ENCODE peak calls at places on chromosome 20, in five cellular contexts. A is breast epithelium, J is HFFc6, T is spleen, R is tibial nerve. G is an unnamed sample.

GRCh38 chr20:33130553-33130952 is 37.4 kb upstream of the BPIFA2 start:
- DNase-seq in A (no peak), R (no peak), J (peak), T (no peak), G (no peak)

GRCh38 chr20:60297649-60298048 is 339.4 kb downstream of the CDH26 start:
- DNase-seq in T (no peak), A (no peak), J (no peak), R (no peak), G (no peak)

GRCh38 chr20:25309395-25310267 is 61.7 kb downstream of the PYGB start:
- DNase-seq in A (no peak), T (peak), R (peak), J (peak), G (no peak)

GRCh38 chr20:14879020-14879697 is 541.7 kb upstream of the FLRT3 start:
- DNase-seq in A (no peak), R (no peak), J (no peak), T (no peak), G (no peak)

GRCh38 chr20:34689486-34689885 is 12.6 kb upstream of the PIGU start:
- DNase-seq in R (no peak), J (no peak), A (no peak), T (no peak), G (no peak)

GRCh38 chr20:62588458-62589149 is 53.7 kb upstream of the SLCO4A1 start:
- DNase-seq in J (peak), R (no peak), A (no peak), T (no peak), G (no peak)

GRCh38 chr20:63639093-63639860 is 12.4 kb upstream of the GMEB2 start:
- DNase-seq in J (no peak), T (peak), A (no peak), R (no peak), G (peak)

GRCh38 chr20:39886650-39887190 is 802.3 kb downstream of the MAFB start:
- DNase-seq in A (no peak), J (no peak), T (no peak), R (peak), G (no peak)

GRCh38 chr20:7728373-7728772 is 211.9 kb downstream of the HAO1 start:
- DNase-seq in A (no peak), T (no peak), R (no peak), J (no peak), G (no peak)

GRCh38 chr20:62874745-62875344 is 13.2 kb upstream of the TCFL5 start:
- DNase-seq in A (peak), J (peak), T (no peak), R (no peak), G (no peak)

GRCh38 chr20:44736170-44737021 is 9.3 kb upstream of the KCNK15 start:
- DNase-seq in R (peak), T (no peak), A (no peak), J (peak), G (no peak)
- TF ChIP-seq CTCF in R (no peak), T (no peak), A (no peak), J (peak), G (no peak)

GRCh38 chr20:8951136-8951535 is 117.8 kb upstream of the PLCB4 start:
- DNase-seq in A (no peak), R (no peak), J (no peak), T (no peak), G (no peak)

GRCh38 chr20:8953300-8953699 is 115.6 kb upstream of the PLCB4 start:
- DNase-seq in J (no peak), A (no peak), T (no peak), R (no peak), G (no peak)
- TF ChIP-seq CTCF in J (no peak), A (no peak), T (no peak), R (no peak), G (no peak)

DNA sequence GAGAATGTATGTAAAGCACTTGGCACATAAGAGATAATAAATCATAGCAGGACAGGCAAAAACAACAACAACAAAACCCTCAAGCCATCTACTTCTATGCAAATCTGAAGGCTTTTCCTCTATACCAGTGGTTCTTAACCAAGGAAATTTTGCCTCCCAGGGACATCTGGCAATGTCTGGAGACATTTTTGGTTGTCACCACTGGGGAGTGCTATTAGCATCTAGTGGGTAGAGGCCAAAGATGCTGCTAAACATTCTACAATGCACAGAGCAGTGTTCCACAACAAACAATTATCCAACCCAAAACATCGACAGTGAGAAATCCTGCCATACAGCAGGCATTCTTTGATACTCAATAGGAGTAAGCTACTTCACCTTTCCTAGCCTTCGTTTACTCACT is 28.2 kb downstream of the NDRG3 start:
- DNase-seq in T (no peak), A (no peak), R (no peak), J (peak), G (no peak)
- TF ChIP-seq CTCF in T (peak), A (peak), R (peak), J (peak), G (no peak)

GRCh38 chr20:31738729-31739549 is at the start of gene TPX2:
- DNase-seq in A (peak), T (peak), R (peak), J (peak), G (peak)
- TF ChIP-seq CTCF in A (peak), T (no peak), R (peak), J (peak), G (no peak)

GRCh38 chr20:18781509-18781908 is 32.1 kb upstream of the SCP2D1 start:
- DNase-seq in A (no peak), R (no peak), J (no peak), T (no peak), G (no peak)
- TF ChIP-seq CTCF in A (no peak), R (no peak), J (no peak), T (no peak), G (no peak)

GRCh38 chr20:57473246-57474042 is 51.5 kb downstream of the CTCFL start:
- DNase-seq in T (peak), J (no peak), A (peak), R (no peak), G (peak)
- TF ChIP-seq CTCF in T (no peak), J (no peak), A (no peak), R (no peak), G (no peak)

GRCh38 chr20:58213112-58213511 is 15.3 kb downstream of the ANKRD60 start:
- DNase-seq in T (peak), A (no peak), J (peak), R (no peak), G (no peak)
- TF ChIP-seq CTCF in T (no peak), A (no peak), J (peak), R (no peak), G (no peak)

GRCh38 chr20:59042796-59043621 is 423 bp upstream of the PRELID3B start:
- DNase-seq in T (peak), J (peak), R (peak), A (peak), G (peak)
- TF ChIP-seq CTCF in T (peak), J (no peak), R (peak), A (no peak), G (no peak)

G was measured in activated B cell treated with CpG ODN at 0.5 μM for 24 hours.